ENCODE peak calls at places on chromosomes 2 and 18, in four cellular contexts. B, I, E and P are unnamed samples.

GRCh38 chr2:110872521-110872920 is 140.1 kb downstream of the ACOXL start:
- DNase-seq in B (no peak), I (no peak), E (peak), P (no peak)

GRCh38 chr2:149313512-149313972 is 16.8 kb upstream of the LYPD6 start:
- DNase-seq in B (peak), I (peak), E (peak), P (no peak)

GRCh38 chr2:23618696-23619530 is 233.9 kb downstream of the KLHL29 start:
- DNase-seq in B (no peak), I (no peak), E (no peak), P (no peak)

GRCh38 chr2:25620077-25620476 is 53.3 kb downstream of the DTNB start:
- DNase-seq in B (no peak), I (no peak), E (no peak), P (no peak)

GRCh38 chr18:75923169-75923568 is 495.7 kb upstream of the SMIM21 start:
- DNase-seq in B (peak), I (no peak), E (no peak), P (peak)

GRCh38 chr2:100344433-100344832 is 22.1 kb upstream of the LONRF2 start:
- DNase-seq in B (no peak), I (no peak), E (no peak), P (no peak)

GRCh38 chr2:75526842-75527241 is 33.9 kb downstream of the EVA1A start:
- DNase-seq in B (no peak), I (no peak), E (no peak), P (no peak)

GRCh38 chr2:110790907-110791306 is 58.5 kb downstream of the ACOXL start:
- DNase-seq in B (no peak), I (no peak), E (no peak), P (no peak)

GRCh38 chr2:31372097-31372496 is 42.4 kb downstream of the XDH start:
- DNase-seq in B (no peak), I (no peak), E (no peak), P (no peak)

DNA sequence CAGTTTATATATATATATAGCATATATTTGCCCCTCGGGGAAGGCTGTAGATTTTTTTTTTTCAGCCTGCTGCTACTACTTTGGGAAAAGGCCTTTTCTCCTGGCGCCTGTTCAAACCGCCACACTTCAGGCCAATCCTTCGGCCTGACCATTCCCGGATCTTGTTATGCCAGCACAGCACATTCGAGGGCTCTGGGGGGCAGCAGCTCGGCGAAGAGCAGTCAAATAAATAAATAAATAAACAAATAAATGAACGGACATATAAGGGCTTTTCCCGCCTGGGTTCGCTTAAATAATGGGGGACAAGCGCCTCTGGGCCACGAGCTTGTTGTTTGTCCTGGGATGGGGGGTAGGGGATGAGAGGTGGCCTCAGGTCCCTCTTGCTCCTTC is 10.6 kb downstream of the HOXD8 start:
- DNase-seq in B (peak), I (no peak), E (peak), P (no peak)
- H3K4me3 ChIP-seq in B (peak), I (peak), E (peak), P (peak)

DNA sequence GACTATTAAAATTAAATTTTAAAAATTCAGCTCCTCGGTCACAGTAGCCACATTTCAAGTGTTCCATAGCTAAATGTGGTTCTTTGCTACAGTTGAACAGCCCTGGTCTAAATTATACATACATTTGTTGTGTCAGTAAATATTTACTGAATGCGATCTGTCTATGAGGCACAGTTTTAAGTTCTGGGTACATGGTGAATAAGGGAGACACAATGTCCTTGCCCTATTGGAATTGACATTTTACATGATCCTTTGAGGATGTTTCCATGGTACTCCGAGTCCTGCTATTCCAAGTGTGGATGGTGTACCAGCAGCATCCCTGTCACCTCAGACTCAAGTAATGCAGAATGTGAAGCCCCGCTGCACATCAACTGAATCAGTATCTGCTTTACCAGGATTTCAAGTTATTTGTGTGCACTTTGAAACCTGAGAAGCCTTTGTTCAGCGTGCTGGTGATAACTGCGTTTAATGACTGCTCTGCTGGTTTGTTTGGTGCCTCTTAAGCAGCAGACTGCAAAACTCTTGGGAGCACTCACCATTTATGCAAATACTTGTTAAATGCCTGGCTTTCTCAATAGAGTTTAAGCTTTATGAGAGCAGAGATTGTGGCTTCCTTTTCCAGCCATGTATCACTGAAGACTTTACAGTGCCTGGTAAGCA is 1.5 kb downstream of the GALNT1 start:
- DNase-seq in B (no peak), I (no peak), E (no peak), P (no peak)
- H3K27ac ChIP-seq in B (no peak), I (no peak), E (no peak), P (peak)

GRCh38 chr2:105795575-105795934 is 50.8 kb downstream of the NCK2 start:
- DNase-seq in B (no peak), I (no peak), E (no peak), P (no peak)

GRCh38 chr2:105796131-105796638 is 51.5 kb downstream of the NCK2 start:
- DNase-seq in B (no peak), I (no peak), E (peak), P (no peak)

GRCh38 chr2:105796791-105797190 is 52.1 kb downstream of the NCK2 start:
- DNase-seq in B (no peak), I (no peak), E (no peak), P (no peak)

GRCh38 chr2:105793230-105793975 is 48.7 kb downstream of the NCK2 start:
- DNase-seq in B (no peak), I (no peak), E (no peak), P (no peak)

DNA sequence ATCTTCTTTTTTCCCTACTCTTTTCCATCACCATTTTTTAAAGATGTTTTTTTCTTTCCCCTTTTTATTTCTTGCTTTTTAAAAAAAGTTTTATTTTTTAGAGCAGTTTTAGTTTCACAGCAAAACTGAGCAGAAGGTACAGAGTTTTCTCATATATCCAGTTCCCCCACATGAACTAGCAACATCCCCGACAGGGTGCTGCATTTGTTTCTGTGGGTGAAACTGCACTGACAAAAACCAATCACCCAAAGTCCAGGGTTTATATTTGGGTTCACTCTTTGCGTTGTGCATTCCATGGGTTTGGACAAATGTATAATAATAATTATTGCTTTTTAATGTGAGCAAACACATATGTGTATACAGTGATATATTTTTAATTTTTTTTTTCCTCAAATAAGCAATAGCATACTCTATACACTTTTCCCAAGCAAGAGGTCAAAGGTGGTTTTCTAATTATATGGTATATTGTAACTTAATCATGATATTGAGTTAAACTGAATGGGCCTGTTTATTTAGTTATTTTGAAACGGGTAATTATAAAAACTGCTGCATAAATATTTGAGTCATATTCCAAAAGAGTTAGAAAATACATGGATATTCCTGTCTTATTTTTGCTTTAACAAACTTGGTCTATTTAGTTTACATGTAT is 50.3 kb downstream of the NCK2 start:
- DNase-seq in B (no peak), I (no peak), E (no peak), P (no peak)
- TF ChIP-seq POLR2A in B (no peak), I (no peak), E (no peak), P (no peak)

GRCh38 chr2:134738150-134738865 is 19.5 kb upstream of the TMEM163 start:
- DNase-seq in B (no peak), I (no peak), E (no peak), P (no peak)
- H3K4me3 ChIP-seq in B (no peak), I (no peak), E (no peak), P (no peak)

GRCh38 chr18:72452328-72452727 is 91.8 kb downstream of the CBLN2 start:
- DNase-seq in B (no peak), I (no peak), E (no peak), P (no peak)

GRCh38 chr18:72460210-72460680 is 83.9 kb downstream of the CBLN2 start:
- DNase-seq in B (no peak), I (no peak), E (no peak), P (no peak)

GRCh38 chr18:72456802-72457201 is 87.3 kb downstream of the CBLN2 start:
- DNase-seq in B (no peak), I (no peak), E (no peak), P (no peak)

DNA sequence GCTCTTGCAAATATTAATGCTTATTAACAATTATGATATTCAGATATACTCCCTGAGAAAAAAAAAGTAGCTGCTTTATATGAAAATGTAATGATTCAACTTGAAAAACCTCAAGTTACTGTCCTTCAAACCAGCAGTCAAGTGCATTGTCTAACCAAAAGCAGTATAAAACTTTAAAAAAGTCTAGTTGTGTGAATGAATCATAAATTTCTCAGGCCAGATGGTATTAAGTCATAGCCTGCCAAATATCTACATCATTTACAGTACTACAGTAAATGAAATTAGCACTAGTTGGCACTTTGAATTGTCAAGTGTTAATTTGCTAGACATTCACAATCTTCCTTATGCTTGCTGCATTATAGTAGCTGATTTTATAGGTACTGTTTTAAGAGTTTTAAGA is 85.9 kb downstream of the CBLN2 start:
- DNase-seq in B (no peak), I (no peak), E (no peak), P (no peak)
- H3K27ac ChIP-seq in B (no peak), I (no peak), E (no peak), P (no peak)

GRCh38 chr2:217903859-217904613 is 98.8 kb downstream of the TNS1 start:
- DNase-seq in B (peak), I (no peak), E (peak), P (peak)
- TF ChIP-seq POLR2A in B (peak), I (no peak), E (no peak), P (peak)

GRCh38 chr2:69386376-69386775 is 651 bp downstream of the GFPT1 start:
- DNase-seq in B (no peak), I (no peak), E (no peak), P (no peak)

GRCh38 chr2:69389271-69389670 is 2.2 kb upstream of the GFPT1 start:
- DNase-seq in B (no peak), I (no peak), E (no peak), P (no peak)

GRCh38 chr2:69390001-69390400 is 3.0 kb upstream of the GFPT1 start:
- DNase-seq in B (no peak), I (no peak), E (no peak), P (no peak)

GRCh38 chr2:69386789-69387734 is at the start of gene GFPT1:
- DNase-seq in B (peak), I (peak), E (peak), P (peak)

DNA sequence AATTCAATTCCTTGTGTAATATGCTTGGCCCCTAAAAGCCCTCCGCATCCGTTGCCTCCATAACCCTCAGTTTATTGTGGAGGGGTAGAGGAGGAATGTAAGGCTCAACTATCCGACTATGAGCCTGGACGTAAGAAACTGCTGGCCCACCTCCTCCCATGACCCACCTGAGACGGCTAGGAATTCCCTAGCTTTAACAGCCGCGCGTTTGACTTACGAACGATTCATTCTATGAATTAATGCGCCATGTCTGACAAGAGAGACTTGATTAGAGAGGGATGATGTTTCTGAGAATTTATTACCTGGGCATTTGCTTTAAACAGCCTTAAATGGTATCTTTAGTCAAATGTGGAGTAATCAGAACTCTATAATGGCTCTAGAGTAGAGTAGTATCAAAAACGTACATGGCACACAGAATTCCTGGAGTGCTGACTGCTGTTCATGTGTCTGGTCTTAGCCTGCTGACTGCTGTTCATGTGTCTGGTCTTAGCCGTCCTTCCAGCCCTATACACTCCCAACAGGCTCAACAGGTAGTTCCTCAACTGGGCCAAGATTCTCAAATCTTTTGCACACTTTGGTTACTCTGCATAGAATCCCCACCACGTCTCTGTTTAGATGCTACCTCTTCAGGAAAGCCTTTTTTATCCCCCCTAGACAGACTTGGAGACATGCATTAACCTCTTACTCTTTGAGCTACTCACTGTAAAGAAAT is 899 bp upstream of the GFPT1 start:
- DNase-seq in B (no peak), I (no peak), E (no peak), P (no peak)
- H3K4me3 ChIP-seq in B (no peak), I (peak), E (peak), P (peak)

GRCh38 chr2:42872736-42873135 is 80.4 kb upstream of the HAAO start:
- DNase-seq in B (no peak), I (no peak), E (no peak), P (no peak)

GRCh38 chr2:42877532-42877931 is 85.1 kb upstream of the HAAO start:
- DNase-seq in B (no peak), I (no peak), E (no peak), P (no peak)

GRCh38 chr2:42875880-42876279 is 83.5 kb upstream of the HAAO start:
- DNase-seq in B (no peak), I (no peak), E (no peak), P (no peak)

GRCh38 chr2:42876280-42876840 is 84.0 kb upstream of the HAAO start:
- DNase-seq in B (no peak), I (no peak), E (peak), P (no peak)

DNA sequence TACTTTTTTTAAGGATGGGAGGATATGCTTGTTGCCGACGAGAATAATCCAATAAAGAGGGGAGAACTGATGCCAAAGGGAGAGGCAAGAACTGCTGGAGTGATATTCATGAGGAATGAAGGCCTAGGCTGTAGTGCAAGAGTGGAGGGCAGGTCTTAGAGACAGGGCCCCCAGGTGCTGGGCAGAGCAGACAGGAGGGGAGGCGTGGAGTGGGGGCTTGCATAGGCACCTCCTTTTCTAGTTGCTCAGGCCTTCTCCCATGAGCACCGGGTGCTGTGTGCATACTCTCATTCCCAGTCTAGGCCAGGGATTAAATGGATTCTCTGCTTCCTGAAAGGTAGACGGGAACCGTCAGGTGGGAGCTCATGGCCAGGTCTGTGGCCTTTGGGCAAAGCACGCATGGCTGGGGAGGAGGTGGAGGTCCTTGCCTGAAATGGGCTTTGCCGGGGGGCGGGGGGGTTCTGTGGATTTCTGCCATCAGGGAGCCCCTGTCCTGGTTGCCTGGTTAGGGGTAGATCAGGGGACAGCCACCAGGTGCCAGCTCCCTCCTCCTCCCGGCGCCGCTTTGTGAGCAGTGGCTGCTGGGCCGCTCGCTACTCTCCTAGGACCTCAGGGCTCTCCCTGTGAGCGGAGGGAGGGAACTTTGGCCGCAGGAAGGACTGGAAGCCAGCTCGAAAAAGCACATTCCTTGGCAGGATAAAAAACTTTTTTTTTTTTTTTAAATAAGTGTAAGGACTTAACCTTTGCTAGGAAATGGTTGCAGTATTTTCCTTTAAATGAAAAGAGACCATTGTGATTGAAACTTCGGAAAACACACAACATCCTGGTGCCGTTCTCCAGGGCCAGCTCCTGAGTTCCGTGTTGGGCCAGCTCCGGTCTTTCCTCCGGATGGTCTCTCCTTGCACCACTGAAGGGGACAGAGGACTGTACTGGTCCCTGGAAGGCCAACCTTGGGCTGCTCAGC is 82.7 kb upstream of the HAAO start:
- DNase-seq in B (no peak), I (no peak), E (peak), P (no peak)
- H3K27ac ChIP-seq in B (peak), I (no peak), E (peak), P (peak)

DNA sequence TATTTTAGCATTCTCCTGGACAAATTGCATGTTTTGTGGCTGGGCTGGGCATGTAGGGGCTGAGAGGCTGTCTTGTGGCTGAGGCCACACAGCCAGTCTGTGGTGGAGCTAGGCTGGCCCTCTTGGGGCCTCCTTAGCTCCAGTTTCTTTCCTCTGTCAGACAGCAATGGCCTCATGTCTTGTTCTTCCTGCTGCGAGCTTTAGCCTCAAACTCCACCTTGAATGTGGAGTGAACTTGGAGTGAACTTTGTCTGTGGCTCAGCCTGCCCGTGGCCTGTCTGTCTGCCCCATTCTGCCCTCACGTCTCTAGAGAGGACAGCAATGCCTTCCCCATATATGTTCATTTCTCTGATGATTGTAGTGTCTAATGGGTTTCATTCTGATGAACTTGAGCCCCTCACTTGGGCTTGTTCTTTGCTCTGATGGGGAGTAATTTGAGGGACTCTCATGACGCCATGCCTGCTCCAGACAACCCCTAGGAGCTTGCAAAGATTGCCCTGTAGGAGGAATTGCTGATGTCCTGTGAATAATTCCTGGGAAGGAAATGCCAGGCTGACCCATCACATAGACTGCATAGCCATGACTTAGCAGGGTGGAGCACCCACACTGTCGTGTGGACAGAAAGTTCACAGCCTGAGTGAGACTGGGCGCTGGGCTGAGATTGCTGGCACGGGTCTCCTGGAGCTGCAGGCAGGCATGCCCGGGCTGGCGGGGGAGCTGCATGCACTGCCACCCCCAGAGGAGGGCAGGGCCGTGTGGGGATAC is 42.6 kb downstream of the ASAP2 start:
- DNase-seq in B (no peak), I (no peak), E (peak), P (no peak)
- TF ChIP-seq POLR2A in B (no peak), I (no peak), E (no peak), P (no peak)